ENCODE peak calls at places on chromosome 21, in five cellular contexts. J is esophagus muscularis mucosa, U is testis, L is spleen, E is suprapubic skin. Z is an unnamed sample. For H3K4me1, the result is how much of the 10 kb centered on the place peaks cover.

GRCh38 chr21:16535100-16535418 is 805.3 kb downstream of the USP25 start:
- DNase-seq in J (peak), U (peak), L (no peak), E (peak), Z (peak)

GRCh38 chr21:31351438-31351837 is 7.4 kb upstream of the TIAM1 start:
- DNase-seq in J (no peak), U (no peak), L (no peak), E (no peak), Z (no peak)

GRCh38 chr21:16578912-16579311 is 849.1 kb downstream of the USP25 start:
- DNase-seq in J (no peak), U (no peak), L (no peak), E (no peak), Z (peak)

GRCh38 chr21:34796518-34797201 is 127.9 kb downstream of the CLIC6 start:
- DNase-seq in J (no peak), U (no peak), L (no peak), E (no peak), Z (peak)

GRCh38 chr21:19244502-19245187 is 841.1 kb upstream of the TMPRSS15 start:
- DNase-seq in J (no peak), U (no peak), L (peak), E (no peak), Z (no peak)

GRCh38 chr21:34908424-34909055 is 140.6 kb downstream of the RUNX1 start:
- DNase-seq in J (no peak), U (peak), L (no peak), E (no peak), Z (no peak)

GRCh38 chr21:38804617-38805281 is 980 bp upstream of the ETS2 start:
- DNase-seq in J (no peak), U (peak), L (peak), E (no peak), Z (peak)

GRCh38 chr21:35324372-35325220 is 275.5 kb upstream of the RUNX1 start:
- DNase-seq in J (peak), U (peak), L (no peak), E (no peak), Z (no peak)

GRCh38 chr21:20999567-21000169 is 1.5 kb downstream of the NCAM2 start:
- DNase-seq in J (no peak), U (peak), L (no peak), E (no peak), Z (peak)

GRCh38 chr21:27796106-27796505 is 829.2 kb upstream of the ADAMTS5 start:
- DNase-seq in J (no peak), U (no peak), L (no peak), E (no peak), Z (no peak)

GRCh38 chr21:32334980-32335471 is 36.4 kb downstream of the MRAP start:
- DNase-seq in J (no peak), U (no peak), L (no peak), E (no peak), Z (no peak)

GRCh38 chr21:39712976-39713375 is 32.0 kb upstream of the IGSF5 start:
- DNase-seq in J (no peak), U (no peak), L (no peak), E (no peak), Z (no peak)

GRCh38 chr21:43799301-43799840 is 10.0 kb downstream of the RRP1 start:
- DNase-seq in J (no peak), U (no peak), L (no peak), E (no peak), Z (no peak)
- TF ChIP-seq POLR2A in J (no peak), U (no peak), L (no peak), E (no peak), Z (no peak)

DNA sequence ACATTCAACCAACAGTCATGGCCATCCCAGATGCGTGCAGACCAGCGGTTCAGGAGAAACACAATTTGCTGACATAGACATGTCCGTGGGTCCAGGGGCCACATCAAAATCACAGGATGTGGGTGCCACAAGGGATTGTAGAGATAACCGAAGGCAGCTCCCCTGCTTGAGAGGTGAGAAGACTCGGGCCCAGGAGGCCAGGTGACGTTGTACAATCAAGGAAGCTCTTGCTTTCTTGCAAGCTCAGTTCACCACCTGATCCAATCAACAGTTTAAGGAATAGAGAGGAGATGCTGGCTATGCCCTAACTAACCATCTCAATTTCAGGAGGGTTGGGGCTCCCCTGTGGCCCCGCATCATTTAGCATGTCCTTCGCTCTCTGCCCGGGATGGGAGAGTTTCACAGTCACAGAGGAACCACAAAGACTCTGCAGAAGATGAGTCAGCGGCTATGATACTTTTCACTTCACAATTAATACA is 19.5 kb downstream of the UBASH3A start:
- DNase-seq in J (no peak), U (no peak), L (peak), E (no peak), Z (no peak)
- H3K4me1 ChIP-seq in J (under half), U (under half), L (half or more), E (under half), Z (under half)

GRCh38 chr21:42526379-42526727 is 12.7 kb downstream of the SLC37A1 start:
- DNase-seq in J (no peak), U (no peak), L (no peak), E (peak), Z (peak)

GRCh38 chr21:42525676-42526378 is 12.2 kb downstream of the SLC37A1 start:
- DNase-seq in J (no peak), U (no peak), L (no peak), E (peak), Z (no peak)

GRCh38 chr21:42525228-42525604 is 11.6 kb downstream of the SLC37A1 start:
- DNase-seq in J (no peak), U (no peak), L (no peak), E (peak), Z (peak)

GRCh38 chr21:42527489-42528158 is 14.0 kb downstream of the SLC37A1 start:
- DNase-seq in J (no peak), U (no peak), L (no peak), E (peak), Z (no peak)

GRCh38 chr21:42527127-42527488 is 13.5 kb downstream of the SLC37A1 start:
- DNase-seq in J (no peak), U (no peak), L (no peak), E (peak), Z (no peak)
- H3K4me3 ChIP-seq in J (no peak), U (no peak), L (no peak), E (no peak), Z (no peak)

GRCh38 chr21:24824209-24824608 is 783.1 kb downstream of the MRPL39 start:
- DNase-seq in J (no peak), U (no peak), L (no peak), E (no peak), Z (no peak)
- TF ChIP-seq POLR2A in J (no peak), U (no peak), L (no peak), E (no peak), Z (no peak)

GRCh38 chr21:45638707-45639106 is 4.8 kb upstream of the PCBP3 start:
- DNase-seq in J (no peak), U (no peak), L (no peak), E (no peak), Z (no peak)
- H3K4me1 ChIP-seq in J (under half), U (under half), L (under half), E (under half), Z (under half)

DNA sequence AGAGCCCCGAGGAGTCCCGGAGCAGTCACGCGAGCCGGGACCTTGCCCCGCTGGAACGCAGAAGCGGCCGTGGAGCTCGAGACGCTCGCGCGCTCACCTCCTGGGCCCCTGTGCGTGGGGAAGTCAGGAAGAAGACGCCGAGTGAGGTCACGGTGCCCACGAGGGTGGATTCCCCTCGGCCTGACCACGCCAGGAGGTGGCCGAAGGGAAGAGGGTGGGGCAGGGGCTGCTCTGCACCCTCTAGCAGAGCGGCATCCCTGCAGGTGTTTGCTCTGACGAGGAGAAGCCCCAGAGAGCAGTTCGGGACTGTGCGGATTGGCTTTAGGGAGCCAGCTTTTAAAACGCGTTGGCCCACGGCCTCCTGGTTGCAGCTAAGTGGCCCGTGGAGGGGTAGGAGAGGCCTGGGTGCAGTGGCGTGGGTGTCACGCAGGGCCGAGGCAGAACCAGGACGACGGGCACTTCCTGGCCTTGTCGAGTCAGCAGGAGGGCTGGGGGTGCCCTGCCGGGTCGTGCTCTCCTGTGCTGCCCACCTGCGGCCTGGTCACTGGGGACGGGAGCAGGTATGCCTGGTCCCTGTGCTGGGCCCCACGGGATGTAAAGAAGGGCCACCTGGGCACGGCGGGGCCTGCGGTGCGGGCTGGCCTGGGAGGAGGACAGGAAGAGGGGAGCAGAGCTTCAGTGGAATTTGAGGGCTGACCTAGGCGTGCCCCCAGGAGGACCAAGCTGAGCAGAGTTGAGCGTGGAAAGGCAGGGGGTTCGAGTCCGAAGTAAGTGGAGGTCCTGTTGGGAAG is 1.0 kb downstream of the PDXK start:
- DNase-seq in J (no peak), U (no peak), L (peak), E (no peak), Z (peak)
- H3K4me3 ChIP-seq in J (peak), U (peak), L (peak), E (peak), Z (peak)

GRCh38 chr21:33748903-33749302 is 106.6 kb downstream of the ITSN1 start:
- DNase-seq in J (no peak), U (no peak), L (no peak), E (no peak), Z (no peak)
- TF ChIP-seq POLR2A in J (no peak), U (no peak), L (no peak), E (no peak), Z (no peak)

DNA sequence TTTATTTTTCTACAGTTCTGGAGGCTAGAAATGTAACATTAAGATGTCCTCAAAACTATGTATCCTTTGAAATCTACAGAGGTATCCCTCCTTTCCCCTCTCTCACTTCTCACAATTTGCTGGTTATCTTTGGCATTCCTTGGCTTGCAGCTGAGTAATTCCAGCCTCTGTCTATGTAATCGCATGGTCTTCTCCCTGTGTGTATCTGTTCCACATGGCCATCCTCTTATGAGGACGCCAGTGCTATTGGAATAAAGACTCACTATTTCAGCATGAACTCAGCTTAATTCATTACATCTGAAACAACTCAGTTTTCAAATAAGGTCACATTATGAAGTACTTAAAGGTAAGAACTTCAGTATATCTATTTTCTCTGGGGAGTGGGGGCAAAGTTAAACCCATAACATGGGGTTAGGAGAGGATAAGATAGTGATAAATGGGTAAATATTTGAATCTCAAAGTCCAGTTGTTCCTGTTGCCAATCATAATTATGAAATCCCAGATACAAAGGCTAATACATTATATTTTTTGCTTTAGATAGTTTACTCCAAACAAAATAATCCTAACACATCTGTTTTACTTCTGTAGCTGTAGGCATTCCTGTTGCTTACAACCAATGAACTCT is 1290.8 kb downstream of the NCAM2 start:
- DNase-seq in J (no peak), U (no peak), L (no peak), E (no peak), Z (no peak)
- H3K4me1 ChIP-seq in J (under half), U (under half), L (under half), E (under half), Z (under half)

DNA sequence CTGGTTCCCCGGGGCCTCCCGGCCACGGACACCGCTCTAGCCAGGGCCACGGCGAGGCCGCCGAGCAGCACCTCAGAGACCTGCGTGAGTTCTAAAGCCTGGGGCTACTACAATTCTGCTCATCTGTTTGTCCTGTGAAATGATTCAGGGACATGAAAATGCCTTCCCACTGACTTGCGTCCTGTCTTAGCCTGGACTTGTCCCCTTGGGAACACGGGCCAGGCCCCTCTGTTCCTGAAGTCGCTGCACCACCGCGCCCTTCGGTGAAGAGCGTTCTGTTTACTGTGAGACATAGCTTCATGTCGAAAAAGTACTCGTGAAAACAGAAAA is 11.9 kb downstream of the YBEY start:
- DNase-seq in J (no peak), U (no peak), L (no peak), E (no peak), Z (no peak)
- H3K4me3 ChIP-seq in J (peak), U (peak), L (peak), E (peak), Z (peak)

DNA sequence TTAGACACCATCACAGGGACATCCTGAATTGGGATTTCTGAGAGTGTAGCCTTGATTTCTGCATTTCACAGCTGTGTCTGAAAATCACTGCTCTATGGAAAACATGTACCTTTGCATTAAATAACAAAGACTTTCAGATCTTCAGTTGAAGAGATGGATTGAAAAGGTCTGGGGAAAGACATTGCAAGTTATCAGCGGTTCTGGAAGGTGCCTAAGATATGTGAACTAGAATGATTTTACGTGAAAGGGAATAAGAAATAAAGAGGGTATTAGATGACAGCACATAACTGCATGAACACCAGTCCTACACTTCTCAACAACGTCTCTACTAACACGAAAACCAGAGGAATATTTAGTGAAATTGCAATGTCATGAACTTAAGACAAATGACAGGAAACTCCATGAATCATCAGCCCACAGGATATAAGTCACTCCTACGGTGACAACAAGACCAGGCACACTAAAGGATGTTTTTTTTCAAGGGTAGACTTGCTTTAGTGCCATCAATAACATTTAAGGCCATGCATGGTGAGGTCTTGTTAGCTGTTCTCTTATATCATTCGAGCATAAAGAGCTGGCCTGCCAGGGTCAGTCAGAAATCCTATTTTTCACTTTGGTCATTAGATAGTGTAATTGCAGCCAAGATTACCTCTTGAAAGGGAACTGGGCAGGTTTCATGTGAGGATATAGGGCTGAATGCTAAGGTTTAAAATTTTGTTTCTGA is 283.1 kb downstream of the GRIK1 start:
- DNase-seq in J (no peak), U (no peak), L (no peak), E (no peak), Z (no peak)
- TF ChIP-seq POLR2A in J (no peak), U (no peak), L (no peak), E (no peak), Z (no peak)

Z was measured in thyroid gland.